ENCODE peak calls at places on chromosomes 12 and 14, in eight cellular contexts. W is activated CD4-positive, alpha-beta T cell treated with anti-CD3 and anti-CD28 coated beads for 48 hours; R is substantia nigra; V is GM18507; P is nephron progenitor cell; G is right atrium auricular region; O is neuronal stem cell; M is CD8-positive, alpha-beta T cell. D is an unnamed sample.

GRCh38 chr14:55500219-55500701 is 59.8 kb upstream of the TBPL2 start:
- DNase-seq in O (no peak), V (no peak), R (no peak), W (no peak), P (no peak), M (no peak), G (no peak), D (no peak)

GRCh38 chr14:53147208-53147607 is 5.9 kb downstream of the DDHD1 start:
- DNase-seq in R (no peak), W (no peak), O (no peak), P (no peak), M (no peak), G (no peak), V (no peak), D (no peak)

GRCh38 chr14:75063491-75064204 is at the start of gene ACYP1:
- DNase-seq in G (peak), M (peak), R (peak), V (peak), W (peak), P (peak), O (peak), D (peak)

GRCh38 chr12:105492591-105492990 is 162.1 kb downstream of the C12orf75 start:
- DNase-seq in P (no peak), V (no peak), R (no peak), W (no peak), G (no peak), M (no peak), O (no peak), D (no peak)

GRCh38 chr14:106883218-106883692 is 1356.9 kb downstream of the TMEM121 start:
- DNase-seq in G (no peak), V (no peak), W (peak), P (peak), R (no peak), M (no peak), O (no peak), D (no peak)

GRCh38 chr12:108517288-108518100 is 2.4 kb downstream of the FICD start:
- DNase-seq in V (no peak), O (no peak), W (no peak), R (no peak), P (no peak), G (no peak), M (no peak), D (no peak)

GRCh38 chr12:50398931-50399330 is 1.8 kb upstream of the LARP4 start:
- DNase-seq in M (no peak), O (no peak), P (no peak), W (no peak), V (no peak), G (no peak), R (no peak), D (no peak)

GRCh38 chr14:54166049-54166950 is 209.7 kb upstream of the BMP4 start:
- DNase-seq in O (no peak), G (no peak), M (no peak), W (no peak), P (no peak), R (no peak), V (no peak), D (no peak)

GRCh38 chr14:102508410-102508773 is 1.2 kb downstream of the ANKRD9 start:
- DNase-seq in W (no peak), R (no peak), M (no peak), P (no peak), O (no peak), G (no peak), V (no peak), D (no peak)

GRCh38 chr12:13913371-13913770 is 68.0 kb downstream of the GRIN2B start:
- DNase-seq in P (no peak), M (no peak), W (no peak), G (no peak), V (no peak), R (no peak), O (no peak), D (no peak)

GRCh38 chr12:57205186-57205585 is 11.4 kb upstream of the NXPH4 start:
- DNase-seq in R (no peak), P (no peak), W (no peak), G (no peak), V (no peak), M (no peak), O (no peak), D (no peak)

GRCh38 chr14:32382704-32383103 is 53.6 kb downstream of the AKAP6 start:
- DNase-seq in O (no peak), V (no peak), M (no peak), W (no peak), P (no peak), G (no peak), R (no peak), D (no peak)

GRCh38 chr14:34098045-34098984 is 147.4 kb upstream of the EGLN3 start:
- DNase-seq in P (peak), O (no peak), G (no peak), V (no peak), W (no peak), R (no peak), M (no peak), D (no peak)

GRCh38 chr12:53230971-53231858 is 794 bp downstream of the RARG start:
- DNase-seq in W (no peak), M (no peak), V (no peak), R (no peak), O (no peak), P (no peak), G (no peak), D (no peak)

GRCh38 chr14:36952702-36953101 is 219.7 kb downstream of the SLC25A21 start:
- DNase-seq in M (no peak), P (no peak), G (no peak), O (no peak), R (no peak), W (no peak), V (no peak), D (no peak)

GRCh38 chr12:82517027-82517426 is 158.7 kb downstream of the METTL25 start:
- DNase-seq in O (no peak), P (no peak), W (no peak), R (no peak), G (no peak), M (no peak), V (no peak), D (no peak)

GRCh38 chr14:63383776-63384367 is 65.1 kb upstream of the GPHB5 start:
- DNase-seq in P (no peak), R (no peak), G (no peak), M (peak), W (no peak), V (peak), O (no peak), D (no peak)

GRCh38 chr14:63735720-63736119 is 7.9 kb upstream of the SGPP1 start:
- DNase-seq in G (no peak), M (no peak), P (no peak), W (no peak), R (no peak), O (no peak), V (no peak), D (no peak)

GRCh38 chr14:76706811-76707210 is 54.5 kb upstream of the VASH1 start:
- DNase-seq in G (no peak), P (no peak), O (no peak), M (no peak), V (no peak), R (no peak), W (no peak), D (no peak)

GRCh38 chr12:23423097-23423687 is 526.3 kb downstream of the SOX5 start:
- DNase-seq in V (no peak), M (no peak), O (no peak), W (no peak), P (no peak), G (no peak), R (no peak), D (no peak)

GRCh38 chr14:92544051-92544730 is 30.6 kb downstream of the RIN3 start:
- DNase-seq in P (no peak), M (no peak), G (no peak), V (no peak), R (no peak), W (no peak), O (no peak), D (no peak)

GRCh38 chr12:89748791-89749190 is 40.2 kb upstream of the ATP2B1 start:
- DNase-seq in G (no peak), R (no peak), V (no peak), P (no peak), W (no peak), O (no peak), M (no peak), D (no peak)

GRCh38 chr12:123928274-123928865 is 44.3 kb downstream of the CCDC92 start:
- DNase-seq in M (no peak), G (no peak), V (no peak), R (no peak), P (no peak), O (no peak), W (no peak), D (no peak)